ENCODE peak calls at places on chromosomes 4 and X, in five cellular contexts. C is HepG2, F is sigmoid colon, N is K562, L is spleen. V is an unnamed sample.

GRCh38 chr4:140176735-140177134 is 22.8 kb upstream of the MAML3 start:
- DNase-seq in L (no peak), C (no peak), F (no peak), N (no peak), V (no peak)

GRCh38 chrX:84737471-84737871 is 235.2 kb upstream of the HDX start:
- DNase-seq in F (no peak), L (no peak), C (no peak), N (no peak), V (no peak)

GRCh38 chrX:12089740-12090139 is 48.5 kb upstream of the FRMPD4 start:
- DNase-seq in C (no peak), F (no peak), L (no peak), N (no peak), V (no peak)

GRCh38 chr4:84499065-84499982 is at the start of gene NKX6-1:
- DNase-seq in N (no peak), C (no peak), F (no peak), L (no peak), V (peak; percentile 97)

GRCh38 chrX:41716217-41716616 is 7.8 kb upstream of the GPR82 start:
- DNase-seq in C (no peak), F (no peak), L (no peak), N (no peak), V (no peak)

GRCh38 chr4:48311896-48312295 is 29.4 kb upstream of the SLAIN2 start:
- DNase-seq in F (no peak), N (no peak), C (no peak), L (no peak), V (no peak)

GRCh38 chr4:82696117-82696516 is 102.5 kb downstream of the SCD5 start:
- DNase-seq in L (no peak), N (no peak), F (no peak), C (no peak), V (peak; percentile 50)

GRCh38 chr4:658681-659667 is 15.1 kb downstream of the ATP5ME start:
- DNase-seq in F (peak; percentile 47), N (no peak), C (peak; percentile 77), L (peak; percentile 69), V (no peak)

GRCh38 chrX:124086411-124086810 is 124.9 kb downstream of the STAG2 start:
- DNase-seq in F (no peak), C (no peak), L (no peak), N (no peak), V (no peak)

GRCh38 chr4:20954541-20954940 is 254.3 kb downstream of the PACRGL start:
- DNase-seq in L (no peak), N (no peak), C (no peak), F (no peak), V (no peak)

GRCh38 chrX:79161655-79162054 is 17.2 kb downstream of the GPR174 start:
- DNase-seq in F (no peak), C (no peak), N (no peak), L (no peak), V (no peak)

GRCh38 chr4:100190643-100191600 is 654 bp upstream of the DDIT4L start:
- DNase-seq in L (no peak), N (no peak), C (no peak), F (no peak), V (no peak)

GRCh38 chrX:136708348-136708747 is 60.4 kb downstream of the CD40LG start:
- DNase-seq in F (no peak), N (peak; percentile 14), L (no peak), C (no peak), V (no peak)

GRCh38 chrX:6460893-6461490 is 73.9 kb downstream of the VCX3A start:
- DNase-seq in L (no peak), N (no peak), C (no peak), F (no peak), V (no peak)

GRCh38 chr4:6658635-6659075 is 18.2 kb downstream of the MRFAP1 start:
- DNase-seq in C (no peak), N (no peak), L (peak; percentile 88), F (no peak), V (no peak)

GRCh38 chrX:154478728-154479622 is at the start of gene LAGE3:
- DNase-seq in L (peak; percentile 97), F (peak; percentile 96), N (peak; percentile 95), C (peak; percentile 60), V (peak; percentile 97)

GRCh38 chr4:173899813-173900212 is 369.8 kb upstream of the HAND2 start:
- DNase-seq in F (no peak), N (no peak), C (no peak), L (no peak), V (no peak)

GRCh38 chr4:119725688-119726330 is 97.2 kb upstream of the PDE5A start:
- DNase-seq in C (no peak), F (no peak), L (no peak), N (no peak), V (no peak)

GRCh38 chrX:49184294-49185061 is 1.7 kb downstream of the PRICKLE3 start:
- DNase-seq in L (peak; percentile 89), F (peak; percentile 97), N (peak; percentile 94), C (no peak), V (peak; percentile 97)

GRCh38 chr4:180827610-180828009 is 1415.6 kb upstream of the TENM3 start:
- DNase-seq in F (no peak), L (no peak), C (no peak), N (no peak), V (no peak)

GRCh38 chrX:19785647-19786046 is 101.8 kb downstream of the SH3KBP1 start:
- DNase-seq in F (no peak), C (no peak), L (no peak), N (no peak), V (no peak)

GRCh38 chr4:36439556-36439955 is 158.1 kb downstream of the DTHD1 start:
- DNase-seq in F (no peak), C (no peak), L (no peak), N (no peak), V (no peak)

GRCh38 chrX:95346854-95347253 is 1337.8 kb upstream of the DIAPH2 start:
- DNase-seq in N (no peak), F (no peak), L (no peak), C (peak; percentile 0), V (no peak)

GRCh38 chrX:130715299-130715698 is 187.7 kb downstream of the ENOX2 start:
- DNase-seq in N (no peak), F (no peak), C (no peak), L (no peak), V (no peak)

GRCh38 chr4:66555301-66555700 is 885.0 kb upstream of the EPHA5 start:
- DNase-seq in C (no peak), N (no peak), F (no peak), L (no peak), V (no peak)

GRCh38 chr4:173195132-173195531 is 26.5 kb downstream of the GALNT7 start:
- DNase-seq in F (no peak), L (no peak), N (no peak), C (no peak), V (no peak)

GRCh38 chr4:184196730-184197355 is 20.8 kb downstream of the ENPP6 start:
- DNase-seq in N (no peak), F (no peak), L (no peak), C (no peak), V (no peak)

GRCh38 chr4:2468464-2469191 is at the start of gene RNF4:
- DNase-seq in N (peak; percentile 98), L (peak; percentile 97), C (peak; percentile 93), F (peak; percentile 98), V (peak; percentile 99)
- TF ChIP-seq POLR2A in N (peak; percentile 92), L (no peak), C (no peak), F (no peak), V (no peak)

GRCh38 chr4:87445964-87446363 is 23.6 kb downstream of the NUDT9 start:
- DNase-seq in C (no peak), N (no peak), F (no peak), L (no peak), V (no peak)
- TF ChIP-seq POLR2AphosphoS5 in C (no peak), N (no peak), F (no peak), L (no peak), V (no peak)

GRCh38 chr4:142378179-142378578 is 467.9 kb downstream of the INPP4B start:
- DNase-seq in N (no peak), L (no peak), C (no peak), F (no peak), V (no peak)

GRCh38 chr4:142377345-142378091 is 468.6 kb downstream of the INPP4B start:
- DNase-seq in F (no peak), C (no peak), N (no peak), L (no peak), V (no peak)

GRCh38 chr4:142373610-142374009 is 472.5 kb downstream of the INPP4B start:
- DNase-seq in C (no peak), N (no peak), L (no peak), F (no peak), V (no peak)

GRCh38 chr4:142379277-142380051 is 466.6 kb downstream of the INPP4B start:
- DNase-seq in C (no peak), F (no peak), L (no peak), N (no peak), V (no peak)

GRCh38 chr4:142376204-142376603 is 469.9 kb downstream of the INPP4B start:
- DNase-seq in C (no peak), L (no peak), N (no peak), F (no peak), V (no peak)
- H3K4me1 ChIP-seq in C (no peaks in the 10 kb centered on the region), L (no peaks in the 10 kb centered on the region), N (no peaks in the 10 kb centered on the region), F (peaks cover 13% of the 10 kb centered on the region), V (peaks cover 45% of the 10 kb centered on the region)

DNA sequence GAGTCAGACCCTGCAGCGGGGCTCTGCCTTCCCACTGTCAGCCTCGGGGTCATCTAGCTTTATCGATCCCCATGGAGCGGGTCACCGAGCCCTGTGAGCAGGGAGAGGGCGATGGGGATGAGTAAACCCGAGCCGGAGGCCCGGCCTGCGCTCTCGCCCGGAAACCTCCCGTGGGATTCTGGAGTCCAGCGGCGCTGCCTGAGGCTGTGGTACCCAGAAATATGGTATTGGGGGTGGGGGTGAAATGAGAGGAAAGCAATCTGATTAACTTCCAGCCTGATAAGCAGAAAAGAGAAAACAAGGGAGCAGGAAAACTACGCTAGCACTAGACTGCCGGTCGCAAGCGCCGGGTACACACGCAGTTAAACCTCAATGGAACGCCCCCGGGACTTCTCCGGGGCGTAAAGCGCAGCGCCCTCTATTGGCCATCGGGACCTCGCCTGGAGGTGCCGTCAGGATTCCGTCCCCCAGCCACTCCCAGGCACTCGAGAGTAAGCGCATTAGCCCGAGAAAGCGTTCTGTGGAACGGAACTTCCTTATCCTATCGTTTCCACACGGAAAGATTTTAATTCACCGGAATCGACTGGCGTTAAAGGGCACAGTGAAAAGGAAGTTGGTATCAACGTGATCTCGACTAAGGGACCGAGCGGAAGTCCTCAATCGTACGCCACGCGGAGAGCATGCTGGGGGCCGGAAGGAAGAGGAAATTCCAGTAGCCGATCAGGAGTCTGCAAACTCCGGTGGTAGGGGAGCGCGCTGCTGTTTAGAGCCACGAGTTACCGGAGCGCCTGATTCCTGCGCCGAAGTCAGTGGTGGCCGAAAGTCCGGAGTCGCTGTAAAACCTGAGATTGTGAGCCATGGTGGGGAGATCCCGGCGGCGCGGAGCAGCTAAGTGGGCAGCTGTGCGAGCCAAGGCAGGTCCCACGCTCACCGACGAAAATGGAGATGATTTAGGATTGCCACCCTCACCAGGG is at the start of gene UTP3:
- DNase-seq in F (peak; percentile 98), L (peak; percentile 97), C (peak; percentile 98), N (peak; percentile 97), V (peak; percentile 98)
- TF ChIP-seq POLR2A in F (peak; percentile 58), L (no peak), C (peak; percentile 83), N (peak; percentile 95), V (no peak)

GRCh38 chr4:76213415-76214268 is at the start of gene SCARB2:
- DNase-seq in L (peak; percentile 97), C (peak; percentile 61), N (peak; percentile 81), F (peak; percentile 95), V (peak; percentile 93)
- TF ChIP-seq POLR2AphosphoS5 in L (peak; percentile 88), C (peak; percentile 45), N (peak; percentile 41), F (peak; percentile 89), V (peak; percentile 91)

GRCh38 chr4:10026485-10026884 is 5.2 kb upstream of the SLC2A9 start:
- DNase-seq in N (no peak), L (no peak), C (no peak), F (peak; percentile 46), V (no peak)
- H3K4me1 ChIP-seq in N (no peaks in the 10 kb centered on the region), L (peaks cover 19% of the 10 kb centered on the region), C (peaks cover 88% of the 10 kb centered on the region), F (no peaks in the 10 kb centered on the region), V (peaks cover 16% of the 10 kb centered on the region)

GRCh38 chr4:67575232-67575888 is 16.8 kb downstream of the STAP1 start:
- DNase-seq in C (no peak), N (peak; percentile 76), F (no peak), L (no peak), V (no peak)
- TF ChIP-seq POLR2A in C (no peak), N (peak; percentile 87), F (no peak), L (no peak), V (no peak)

V was measured in esophagus muscularis mucosa.